ENCODE peak calls at places on chromosomes 6 and 20, in ten cellular contexts. One of them, this sample, is unnamed.
A peak's percentile ranks its signal among the peaks of the same experiment; 100 is the strongest.

GRCh38 chr6:797479-798077 is 104.6 kb upstream of the EXOC2 start:
- DNase-seq in spleen: no peak
- DNase-seq in GM23338: peak; percentile 80
- DNase-seq in psoas muscle: no peak
- DNase-seq in kidney: no peak
- DNase-seq in RWPE1: peak; percentile 9
- DNase-seq in HCT116: peak; percentile 41
- DNase-seq in foreskin keratinocyte: no peak
- DNase-seq in tibial nerve: peak; percentile 73
- DNase-seq in sigmoid colon: no peak
- DNase-seq in this sample: no peak

GRCh38 chr6:3392930-3393575 is 63.8 kb downstream of the SLC22A23 start:
- DNase-seq in spleen: no peak
- DNase-seq in GM23338: no peak
- DNase-seq in psoas muscle: no peak
- DNase-seq in kidney: no peak
- DNase-seq in RWPE1: no peak
- DNase-seq in HCT116: no peak
- DNase-seq in foreskin keratinocyte: no peak
- DNase-seq in tibial nerve: no peak
- DNase-seq in sigmoid colon: no peak
- DNase-seq in this sample: no peak

GRCh38 chr6:151004415-151005024 is 139.0 kb downstream of the MTHFD1L start:
- DNase-seq in spleen: no peak
- DNase-seq in GM23338: no peak
- DNase-seq in psoas muscle: no peak
- DNase-seq in kidney: no peak
- DNase-seq in RWPE1: peak; percentile 74
- DNase-seq in HCT116: no peak
- DNase-seq in foreskin keratinocyte: peak; percentile 65
- DNase-seq in tibial nerve: no peak
- DNase-seq in sigmoid colon: no peak
- DNase-seq in this sample: no peak

GRCh38 chr6:113489946-113490345 is 367.2 kb upstream of the MARCKS start:
- DNase-seq in spleen: no peak
- DNase-seq in GM23338: no peak
- DNase-seq in psoas muscle: no peak
- DNase-seq in kidney: no peak
- DNase-seq in RWPE1: no peak
- DNase-seq in HCT116: no peak
- DNase-seq in foreskin keratinocyte: no peak
- DNase-seq in tibial nerve: no peak
- DNase-seq in sigmoid colon: no peak
- DNase-seq in this sample: no peak

GRCh38 chr20:35013421-35014411 is 58.0 kb downstream of the MYH7B start:
- DNase-seq in spleen: no peak
- DNase-seq in GM23338: no peak
- DNase-seq in psoas muscle: peak; percentile 6
- DNase-seq in kidney: no peak
- DNase-seq in RWPE1: no peak
- DNase-seq in HCT116: no peak
- DNase-seq in foreskin keratinocyte: no peak
- DNase-seq in tibial nerve: no peak
- DNase-seq in sigmoid colon: no peak
- DNase-seq in this sample: no peak

GRCh38 chr6:75283907-75284284 is 696 bp downstream of the TMEM30A start:
- DNase-seq in spleen: peak; percentile 53
- DNase-seq in GM23338: no peak
- DNase-seq in psoas muscle: no peak
- DNase-seq in kidney: no peak
- DNase-seq in RWPE1: peak; percentile 13
- DNase-seq in HCT116: no peak
- DNase-seq in foreskin keratinocyte: no peak
- DNase-seq in tibial nerve: no peak
- DNase-seq in sigmoid colon: no peak
- DNase-seq in this sample: no peak

GRCh38 chr6:52995913-52996685 is 1.0 kb upstream of the GSTA4 start:
- DNase-seq in spleen: peak; percentile 78
- DNase-seq in GM23338: peak; percentile 54
- DNase-seq in psoas muscle: peak; percentile 46
- DNase-seq in kidney: peak; percentile 75
- DNase-seq in RWPE1: no peak
- DNase-seq in HCT116: peak; percentile 76
- DNase-seq in foreskin keratinocyte: peak; percentile 76
- DNase-seq in tibial nerve: peak; percentile 41
- DNase-seq in sigmoid colon: peak; percentile 67
- DNase-seq in this sample: peak; percentile 55

GRCh38 chr6:45921703-45922270 is 93.9 kb downstream of the CLIC5 start:
- DNase-seq in spleen: no peak
- DNase-seq in GM23338: no peak
- DNase-seq in psoas muscle: no peak
- DNase-seq in kidney: no peak
- DNase-seq in RWPE1: no peak
- DNase-seq in HCT116: no peak
- DNase-seq in foreskin keratinocyte: no peak
- DNase-seq in tibial nerve: peak; percentile 61
- DNase-seq in sigmoid colon: peak; percentile 75
- DNase-seq in this sample: no peak

GRCh38 chr6:96781557-96781956 is 55.7 kb downstream of the GPR63 start:
- DNase-seq in spleen: no peak
- DNase-seq in GM23338: no peak
- DNase-seq in psoas muscle: no peak
- DNase-seq in kidney: no peak
- DNase-seq in RWPE1: no peak
- DNase-seq in HCT116: no peak
- DNase-seq in foreskin keratinocyte: no peak
- DNase-seq in tibial nerve: no peak
- DNase-seq in sigmoid colon: no peak
- DNase-seq in this sample: no peak

GRCh38 chr6:85363870-85364269 is 86.0 kb upstream of the NT5E start:
- DNase-seq in spleen: no peak
- DNase-seq in GM23338: no peak
- DNase-seq in psoas muscle: no peak
- DNase-seq in kidney: no peak
- DNase-seq in RWPE1: no peak
- DNase-seq in HCT116: no peak
- DNase-seq in foreskin keratinocyte: no peak
- DNase-seq in tibial nerve: no peak
- DNase-seq in sigmoid colon: no peak
- DNase-seq in this sample: no peak
- H3K27ac ChIP-seq in spleen: no peak overlapping the region
- H3K27ac ChIP-seq in GM23338: no peak overlapping the region
- H3K27ac ChIP-seq in psoas muscle: no peak overlapping the region
- H3K27ac ChIP-seq in kidney: no peak overlapping the region
- H3K27ac ChIP-seq in RWPE1: no peak overlapping the region
- H3K27ac ChIP-seq in HCT116: no peak overlapping the region
- H3K27ac ChIP-seq in foreskin keratinocyte: peak overlapping the region; percentile 57
- H3K27ac ChIP-seq in tibial nerve: no peak overlapping the region
- H3K27ac ChIP-seq in sigmoid colon: no peak overlapping the region
- H3K27ac ChIP-seq in this sample: no peak overlapping the region

DNA sequence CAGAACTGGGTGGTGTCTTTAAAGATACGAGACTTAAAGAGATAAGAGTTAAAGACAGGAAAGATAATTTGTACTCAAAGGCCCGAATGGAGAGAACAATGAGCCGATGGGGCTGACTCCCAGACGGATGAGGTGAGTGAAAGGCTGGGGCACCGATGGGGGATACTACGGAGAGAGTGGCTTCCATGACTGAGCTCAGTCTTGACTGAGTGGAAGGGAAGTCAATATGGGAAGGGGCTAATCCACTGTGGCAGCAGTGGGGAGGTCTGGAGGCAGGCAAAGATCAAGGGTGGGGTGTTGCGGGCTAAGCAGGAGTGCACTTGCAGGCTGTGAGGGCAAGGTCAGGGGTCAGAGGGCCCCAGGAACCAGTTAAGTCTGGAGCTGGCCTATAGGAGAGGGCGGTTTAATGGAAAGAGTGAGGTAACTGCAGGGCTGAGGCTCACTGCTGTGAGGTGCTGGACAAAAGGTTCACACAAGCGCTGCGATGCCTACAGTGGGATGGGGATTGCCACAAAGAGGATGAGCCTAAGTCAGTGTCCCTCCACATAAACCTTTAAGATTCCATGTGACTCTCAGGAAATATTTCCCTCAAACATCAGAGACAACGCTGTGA is 42.1 kb downstream of the FAXC start:
- DNase-seq in spleen: no peak
- DNase-seq in GM23338: no peak
- DNase-seq in psoas muscle: no peak
- DNase-seq in kidney: no peak
- DNase-seq in RWPE1: no peak
- DNase-seq in HCT116: no peak
- DNase-seq in foreskin keratinocyte: no peak
- DNase-seq in tibial nerve: no peak
- DNase-seq in sigmoid colon: no peak
- DNase-seq in this sample: no peak
- TF ChIP-seq CTCF in spleen: no peak
- TF ChIP-seq CTCF in GM23338: no peak
- TF ChIP-seq CTCF in psoas muscle: no peak
- TF ChIP-seq CTCF in kidney: no peak
- TF ChIP-seq CTCF in RWPE1: no peak
- TF ChIP-seq CTCF in HCT116: no peak
- TF ChIP-seq CTCF in foreskin keratinocyte: no peak
- TF ChIP-seq CTCF in tibial nerve: no peak
- TF ChIP-seq CTCF in sigmoid colon: no peak
- TF ChIP-seq CTCF in this sample: no peak

GRCh38 chr6:157615951-157616350 is 207.1 kb upstream of the SNX9 start:
- DNase-seq in spleen: no peak
- DNase-seq in GM23338: no peak
- DNase-seq in psoas muscle: no peak
- DNase-seq in kidney: no peak
- DNase-seq in RWPE1: no peak
- DNase-seq in HCT116: no peak
- DNase-seq in foreskin keratinocyte: no peak
- DNase-seq in tibial nerve: no peak
- DNase-seq in sigmoid colon: no peak
- DNase-seq in this sample: no peak

GRCh38 chr6:157611406-157611805 is 211.6 kb upstream of the SNX9 start:
- DNase-seq in spleen: no peak
- DNase-seq in GM23338: no peak
- DNase-seq in psoas muscle: no peak
- DNase-seq in kidney: no peak
- DNase-seq in RWPE1: no peak
- DNase-seq in HCT116: no peak
- DNase-seq in foreskin keratinocyte: no peak
- DNase-seq in tibial nerve: no peak
- DNase-seq in sigmoid colon: no peak
- DNase-seq in this sample: no peak

GRCh38 chr6:157615411-157615763 is 207.7 kb upstream of the SNX9 start:
- DNase-seq in spleen: no peak
- DNase-seq in GM23338: no peak
- DNase-seq in psoas muscle: no peak
- DNase-seq in kidney: no peak
- DNase-seq in RWPE1: no peak
- DNase-seq in HCT116: no peak
- DNase-seq in foreskin keratinocyte: no peak
- DNase-seq in tibial nerve: no peak
- DNase-seq in sigmoid colon: no peak
- DNase-seq in this sample: no peak

GRCh38 chr6:157613011-157613522 is 210.0 kb upstream of the SNX9 start:
- DNase-seq in spleen: no peak
- DNase-seq in GM23338: no peak
- DNase-seq in psoas muscle: no peak
- DNase-seq in kidney: no peak
- DNase-seq in RWPE1: peak; percentile 92
- DNase-seq in HCT116: peak; percentile 83
- DNase-seq in foreskin keratinocyte: peak; percentile 84
- DNase-seq in tibial nerve: no peak
- DNase-seq in sigmoid colon: no peak
- DNase-seq in this sample: no peak

DNA sequence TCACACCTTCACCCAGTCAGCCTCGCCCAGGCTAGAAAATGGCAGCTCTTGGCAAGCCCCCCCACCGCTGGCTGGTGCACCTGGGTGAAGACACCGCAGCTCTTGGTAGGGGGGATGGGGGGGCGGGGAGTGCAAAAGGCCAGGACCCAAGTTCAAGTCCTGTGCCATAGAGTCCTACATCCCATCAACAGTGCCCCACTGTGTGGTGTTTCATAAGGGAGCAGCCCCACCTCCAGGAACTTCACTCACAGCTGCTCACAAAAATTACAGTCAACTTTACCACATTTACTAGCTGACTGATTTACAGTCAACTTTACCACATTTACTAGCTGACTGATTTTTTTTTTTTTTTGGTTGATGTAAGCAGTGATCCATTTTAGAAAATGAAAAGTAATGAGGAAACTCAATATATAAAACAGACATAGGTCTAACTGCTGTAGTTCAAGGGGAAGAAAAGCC is 209.0 kb upstream of the SNX9 start:
- DNase-seq in spleen: no peak
- DNase-seq in GM23338: no peak
- DNase-seq in psoas muscle: no peak
- DNase-seq in kidney: no peak
- DNase-seq in RWPE1: no peak
- DNase-seq in HCT116: no peak
- DNase-seq in foreskin keratinocyte: no peak
- DNase-seq in tibial nerve: no peak
- DNase-seq in sigmoid colon: no peak
- DNase-seq in this sample: no peak
- H3K27ac ChIP-seq in spleen: peak overlapping the region; percentile 66
- H3K27ac ChIP-seq in GM23338: no peak overlapping the region
- H3K27ac ChIP-seq in psoas muscle: no peak overlapping the region
- H3K27ac ChIP-seq in kidney: peak overlapping the region; percentile 49
- H3K27ac ChIP-seq in RWPE1: peak overlapping the region; percentile 78
- H3K27ac ChIP-seq in HCT116: peak overlapping the region; percentile 57
- H3K27ac ChIP-seq in foreskin keratinocyte: no peak overlapping the region
- H3K27ac ChIP-seq in tibial nerve: no peak overlapping the region
- H3K27ac ChIP-seq in sigmoid colon: no peak overlapping the region
- H3K27ac ChIP-seq in this sample: no peak overlapping the region

GRCh38 chr6:14822689-14823088 is 423.2 kb upstream of the JARID2 start:
- DNase-seq in spleen: no peak
- DNase-seq in GM23338: no peak
- DNase-seq in psoas muscle: no peak
- DNase-seq in kidney: no peak
- DNase-seq in RWPE1: no peak
- DNase-seq in HCT116: no peak
- DNase-seq in foreskin keratinocyte: no peak
- DNase-seq in tibial nerve: no peak
- DNase-seq in sigmoid colon: no peak
- DNase-seq in this sample: no peak

GRCh38 chr6:14819001-14819400 is 426.9 kb upstream of the JARID2 start:
- DNase-seq in spleen: no peak
- DNase-seq in GM23338: no peak
- DNase-seq in psoas muscle: no peak
- DNase-seq in kidney: no peak
- DNase-seq in RWPE1: no peak
- DNase-seq in HCT116: no peak
- DNase-seq in foreskin keratinocyte: no peak
- DNase-seq in tibial nerve: no peak
- DNase-seq in sigmoid colon: no peak
- DNase-seq in this sample: no peak

GRCh38 chr6:14822012-14822553 is 423.8 kb upstream of the JARID2 start:
- DNase-seq in spleen: no peak
- DNase-seq in GM23338: no peak
- DNase-seq in psoas muscle: no peak
- DNase-seq in kidney: no peak
- DNase-seq in RWPE1: no peak
- DNase-seq in HCT116: no peak
- DNase-seq in foreskin keratinocyte: no peak
- DNase-seq in tibial nerve: no peak
- DNase-seq in sigmoid colon: no peak
- DNase-seq in this sample: no peak

GRCh38 chr6:14818422-14818884 is 427.4 kb upstream of the JARID2 start:
- DNase-seq in spleen: no peak
- DNase-seq in GM23338: no peak
- DNase-seq in psoas muscle: no peak
- DNase-seq in kidney: no peak
- DNase-seq in RWPE1: no peak
- DNase-seq in HCT116: no peak
- DNase-seq in foreskin keratinocyte: no peak
- DNase-seq in tibial nerve: no peak
- DNase-seq in sigmoid colon: no peak
- DNase-seq in this sample: no peak

GRCh38 chr6:14819840-14820420 is 425.9 kb upstream of the JARID2 start:
- DNase-seq in spleen: no peak
- DNase-seq in GM23338: no peak
- DNase-seq in psoas muscle: no peak
- DNase-seq in kidney: no peak
- DNase-seq in RWPE1: no peak
- DNase-seq in HCT116: no peak
- DNase-seq in foreskin keratinocyte: no peak
- DNase-seq in tibial nerve: no peak
- DNase-seq in sigmoid colon: no peak
- DNase-seq in this sample: no peak
- TF ChIP-seq CTCF in spleen: no peak
- TF ChIP-seq CTCF in GM23338: no peak
- TF ChIP-seq CTCF in psoas muscle: no peak
- TF ChIP-seq CTCF in kidney: no peak
- TF ChIP-seq CTCF in RWPE1: no peak
- TF ChIP-seq CTCF in HCT116: no peak
- TF ChIP-seq CTCF in foreskin keratinocyte: no peak
- TF ChIP-seq CTCF in tibial nerve: no peak
- TF ChIP-seq CTCF in sigmoid colon: no peak
- TF ChIP-seq CTCF in this sample: no peak